ENCODE peak calls at places on chromosomes 13 and 19, in eight cellular contexts. W, O, I, P, S, X, F and A are unnamed samples.

GRCh38 chr13:46181799-46182490 is at the start of gene LCP1:
- DNase-seq in P (no peak), W (no peak), O (no peak), I (no peak), S (peak), X (no peak), F (no peak), A (no peak)

GRCh38 chr19:12726988-12727316 is 3.2 kb upstream of the TNPO2 start:
- DNase-seq in I (no peak), O (no peak), X (no peak), P (no peak), F (no peak), W (no peak), S (no peak), A (no peak)

GRCh38 chr19:45391346-45391745 is 13.5 kb downstream of the PPP1R13L start:
- DNase-seq in I (no peak), P (no peak), F (no peak), W (no peak), S (no peak), X (no peak), O (peak), A (peak)

GRCh38 chr13:20492641-20493040 is 33.0 kb downstream of the CRYL1 start:
- DNase-seq in S (no peak), X (no peak), O (peak), F (peak), W (peak), I (no peak), P (no peak), A (peak)

GRCh38 chr13:74070513-74070912 is 63.7 kb downstream of the KLF12 start:
- DNase-seq in S (no peak), X (no peak), O (no peak), P (no peak), W (no peak), I (no peak), F (no peak), A (no peak)

GRCh38 chr19:41000310-41000737 is 9.2 kb downstream of the CYP2B6 start:
- DNase-seq in F (no peak), I (no peak), X (no peak), W (no peak), O (peak), S (no peak), P (no peak), A (peak)

GRCh38 chr13:33606692-33607091 is 211.3 kb upstream of the RFC3 start:
- DNase-seq in S (no peak), P (no peak), I (peak), O (peak), F (no peak), W (no peak), X (no peak), A (peak)

GRCh38 chr19:49672131-49672919 is 4.7 kb upstream of the PRMT1 start:
- DNase-seq in O (peak), P (no peak), S (peak), W (peak), X (peak), I (peak), F (peak), A (peak)

GRCh38 chr13:111046590-111047141 is 68.4 kb upstream of the ARHGEF7 start:
- DNase-seq in X (no peak), W (no peak), P (no peak), S (no peak), O (peak), I (peak), F (peak), A (peak)